ENCODE peak calls at places on chromosomes 5 and 9, in ten cellular contexts. J is activated CD4-positive, alpha-beta T cell treated with anti-CD3 and anti-CD28 coated beads, Interleukin-2, amount 10 ng/mL, durations not matched to agents 7 days and 5 days; Y is Right ventricle myocardium superior; S is mucosa of descending colon; R is hypothalamus; K is LoVo; G is lower lobe of right lung; F is glomerular endothelial cell; Z is kidney; H is H54. P is an unnamed sample.

GRCh38 chr5:172219296-172219695 is 25.3 kb downstream of the EFCAB9 start:
- DNase-seq in J (no peak), Y (no peak), S (no peak), R (no peak), K (no peak), G (no peak), F (no peak), Z (no peak), H (no peak), P (no peak)

GRCh38 chr5:154214236-154215106 is 23.9 kb downstream of the GALNT10 start:
- DNase-seq in J (no peak), Y (no peak), S (no peak), R (no peak), K (no peak), G (no peak), F (no peak), Z (no peak), H (no peak), P (no peak)

GRCh38 chr5:136080113-136080482 is 51.3 kb downstream of the TGFBI start:
- DNase-seq in J (no peak), Y (no peak), S (no peak), R (no peak), K (no peak), G (no peak), F (no peak), Z (no peak), H (no peak), P (no peak)

GRCh38 chr5:150641006-150641570 is 628 bp downstream of the SYNPO start:
- DNase-seq in J (no peak), Y (peak; percentile 75), S (no peak), R (no peak), K (no peak), G (no peak), F (peak; percentile 85), Z (peak; percentile 88), H (no peak), P (no peak)

GRCh38 chr9:21031091-21031817 is at the start of gene HACD4:
- DNase-seq in J (peak; percentile 74), Y (peak; percentile 75), S (peak; percentile 79), R (peak; percentile 10), K (no peak), G (peak; percentile 81), F (no peak), Z (peak; percentile 84), H (peak; percentile 64), P (peak; percentile 52)

GRCh38 chr5:76652809-76653414 is 29.7 kb upstream of the F2RL2 start:
- DNase-seq in J (no peak), Y (no peak), S (no peak), R (no peak), K (no peak), G (no peak), F (no peak), Z (no peak), H (no peak), P (no peak)

GRCh38 chr5:169893586-169893985 is 86.7 kb downstream of the INSYN2B start:
- DNase-seq in J (no peak), Y (no peak), S (no peak), R (no peak), K (no peak), G (no peak), F (no peak), Z (no peak), H (no peak), P (no peak)

GRCh38 chr5:135508496-135509005 is 27.2 kb downstream of the NEUROG1 start:
- DNase-seq in J (no peak), Y (no peak), S (no peak), R (no peak), K (no peak), G (no peak), F (no peak), Z (no peak), H (no peak), P (no peak)

GRCh38 chr9:21779397-21779796 is 23.0 kb upstream of the MTAP start:
- DNase-seq in J (no peak), Y (no peak), S (no peak), R (no peak), K (peak; percentile 46), G (no peak), F (no peak), Z (no peak), H (no peak), P (no peak)

GRCh38 chr9:14307989-14308750 is 5.8 kb downstream of the NFIB start:
- DNase-seq in J (no peak), Y (no peak), S (no peak), R (no peak), K (no peak), G (no peak), F (no peak), Z (no peak), H (no peak), P (no peak)

GRCh38 chr9:132183134-132183533 is 21.3 kb downstream of the NTNG2 start:
- DNase-seq in J (no peak), Y (no peak), S (no peak), R (no peak), K (no peak), G (no peak), F (no peak), Z (no peak), H (no peak), P (no peak)

GRCh38 chr5:172106511-172107356 is 81.3 kb downstream of the STK10 start:
- DNase-seq in J (peak; percentile 67), Y (peak; percentile 81), S (no peak), R (peak; percentile 46), K (peak; percentile 43), G (peak; percentile 63), F (no peak), Z (peak; percentile 82), H (peak; percentile 39), P (no peak)

GRCh38 chr5:177085985-177086917 is at the start of gene FGFR4:
- DNase-seq in J (peak; percentile 59), Y (peak; percentile 61), S (peak; percentile 88), R (no peak), K (peak; percentile 80), G (peak; percentile 78), F (no peak), Z (peak; percentile 93), H (peak; percentile 63), P (no peak)

GRCh38 chr5:3026099-3026498 is 274.6 kb upstream of the IRX2 start:
- DNase-seq in J (no peak), Y (no peak), S (no peak), R (no peak), K (no peak), G (no peak), F (no peak), Z (no peak), H (no peak), P (peak; percentile 40)

GRCh38 chr9:130779153-130779855 is 55.8 kb upstream of the ABL1 start:
- DNase-seq in J (no peak), Y (no peak), S (no peak), R (no peak), K (no peak), G (no peak), F (no peak), Z (no peak), H (no peak), P (no peak)

GRCh38 chr9:14365667-14366066 is 51.7 kb upstream of the NFIB start:
- DNase-seq in J (no peak), Y (no peak), S (no peak), R (no peak), K (no peak), G (no peak), F (no peak), Z (no peak), H (no peak), P (no peak)

GRCh38 chr5:851076-851475 is 290 bp upstream of the ZDHHC11 start:
- DNase-seq in J (no peak), Y (no peak), S (peak; percentile 39), R (no peak), K (no peak), G (peak; percentile 37), F (no peak), Z (no peak), H (no peak), P (no peak)

GRCh38 chr9:81678088-81678487 is 11.3 kb downstream of the TLE1 start:
- DNase-seq in J (no peak), Y (no peak), S (no peak), R (no peak), K (no peak), G (no peak), F (no peak), Z (no peak), H (no peak), P (no peak)

GRCh38 chr5:176152191-176152932 is 85.9 kb upstream of the SIMC1 start:
- DNase-seq in J (no peak), Y (no peak), S (no peak), R (no peak), K (no peak), G (no peak), F (no peak), Z (no peak), H (no peak), P (no peak)

GRCh38 chr9:20226345-20226744 is 396.0 kb downstream of the MLLT3 start:
- DNase-seq in J (no peak), Y (no peak), S (no peak), R (no peak), K (no peak), G (no peak), F (no peak), Z (no peak), H (no peak), P (no peak)

GRCh38 chr9:123339666-123340414 is 16.2 kb upstream of the CRB2 start:
- DNase-seq in J (peak; percentile 57), Y (no peak), S (no peak), R (no peak), K (no peak), G (no peak), F (no peak), Z (no peak), H (no peak), P (peak; percentile 67)

GRCh38 chr9:83199240-83199639 is 136.3 kb upstream of the RASEF start:
- DNase-seq in J (no peak), Y (no peak), S (no peak), R (no peak), K (peak; percentile 32), G (no peak), F (no peak), Z (no peak), H (peak; percentile 22), P (no peak)

GRCh38 chr9:109182940-109183798 is 16.1 kb upstream of the FRRS1L start:
- DNase-seq in J (no peak), Y (no peak), S (no peak), R (no peak), K (peak; percentile 27), G (no peak), F (no peak), Z (no peak), H (peak; percentile 68), P (no peak)

GRCh38 chr9:112112519-112112918 is 62.6 kb downstream of the SUSD1 start:
- DNase-seq in J (no peak), Y (no peak), S (no peak), R (no peak), K (peak; percentile 32), G (no peak), F (peak; percentile 69), Z (no peak), H (peak; percentile 57), P (no peak)

GRCh38 chr5:126919566-126919965 is 110.8 kb downstream of the MARCHF3 start:
- DNase-seq in J (no peak), Y (no peak), S (no peak), R (no peak), K (no peak), G (no peak), F (peak; percentile 74), Z (no peak), H (no peak), P (no peak)

GRCh38 chr5:134738963-134739661 is 764 bp downstream of the CAMLG start:
- DNase-seq in J (peak; percentile 48), Y (no peak), S (no peak), R (peak; percentile 20), K (peak; percentile 25), G (no peak), F (no peak), Z (no peak), H (no peak), P (no peak)

GRCh38 chr5:7638456-7638855 is 212.5 kb downstream of the CFAP90 start:
- DNase-seq in J (no peak), Y (no peak), S (no peak), R (no peak), K (peak; percentile 1), G (no peak), F (no peak), Z (no peak), H (peak; percentile 3), P (no peak)

GRCh38 chr5:105735704-105736103 is 1935.0 kb downstream of the EFNA5 start:
- DNase-seq in J (no peak), Y (no peak), S (no peak), R (no peak), K (no peak), G (no peak), F (no peak), Z (no peak), H (no peak), P (no peak)

P was measured in CD14-positive monocyte.